ENCODE peak calls at places on chromosomes 7 and 10, in six cellular contexts. One of them, this sample, is unnamed.

GRCh38 chr10:129891806-129892205 is 72.3 kb downstream of the EBF3 start:
- DNase-seq in choroid plexus epithelial cell: no peak
- DNase-seq in activated CD4-positive, alpha-beta T cell treated with anti-CD3 and anti-CD28 coated beads for 4 hours: no peak
- DNase-seq in LHCN-M2: no peak
- DNase-seq in left ventricle myocardium inferior: peak; percentile 44
- DNase-seq in cerebellum: no peak
- DNase-seq in this sample: peak; percentile 44

GRCh38 chr7:66921918-66922486 is 977 bp downstream of the TMEM248 start:
- DNase-seq in choroid plexus epithelial cell: peak; percentile 30
- DNase-seq in activated CD4-positive, alpha-beta T cell treated with anti-CD3 and anti-CD28 coated beads for 4 hours: peak; percentile 24
- DNase-seq in LHCN-M2: peak; percentile 35
- DNase-seq in left ventricle myocardium inferior: no peak
- DNase-seq in cerebellum: no peak
- DNase-seq in this sample: peak; percentile 44

GRCh38 chr7:51613911-51614344 is 297.3 kb upstream of the COBL start:
- DNase-seq in choroid plexus epithelial cell: no peak
- DNase-seq in activated CD4-positive, alpha-beta T cell treated with anti-CD3 and anti-CD28 coated beads for 4 hours: no peak
- DNase-seq in LHCN-M2: no peak
- DNase-seq in left ventricle myocardium inferior: no peak
- DNase-seq in cerebellum: peak; percentile 47
- DNase-seq in this sample: no peak

GRCh38 chr7:22920664-22921063 is 93.3 kb downstream of the HYCC1 start:
- DNase-seq in choroid plexus epithelial cell: peak; percentile 19
- DNase-seq in activated CD4-positive, alpha-beta T cell treated with anti-CD3 and anti-CD28 coated beads for 4 hours: no peak
- DNase-seq in LHCN-M2: peak; percentile 58
- DNase-seq in left ventricle myocardium inferior: no peak
- DNase-seq in cerebellum: no peak
- DNase-seq in this sample: no peak

GRCh38 chr10:45460235-45460878 is 86.3 kb downstream of the ALOX5 start:
- DNase-seq in choroid plexus epithelial cell: no peak
- DNase-seq in activated CD4-positive, alpha-beta T cell treated with anti-CD3 and anti-CD28 coated beads for 4 hours: no peak
- DNase-seq in LHCN-M2: no peak
- DNase-seq in left ventricle myocardium inferior: no peak
- DNase-seq in cerebellum: no peak
- DNase-seq in this sample: no peak

GRCh38 chr7:31986878-31987518 is 83.2 kb downstream of the PDE1C start:
- DNase-seq in choroid plexus epithelial cell: peak; percentile 1
- DNase-seq in activated CD4-positive, alpha-beta T cell treated with anti-CD3 and anti-CD28 coated beads for 4 hours: no peak
- DNase-seq in LHCN-M2: no peak
- DNase-seq in left ventricle myocardium inferior: no peak
- DNase-seq in cerebellum: no peak
- DNase-seq in this sample: peak; percentile 56

GRCh38 chr7:128827971-128828711 is 2.1 kb upstream of the FLNC start:
- DNase-seq in choroid plexus epithelial cell: peak; percentile 74
- DNase-seq in activated CD4-positive, alpha-beta T cell treated with anti-CD3 and anti-CD28 coated beads for 4 hours: no peak
- DNase-seq in LHCN-M2: peak; percentile 83
- DNase-seq in left ventricle myocardium inferior: peak; percentile 72
- DNase-seq in cerebellum: no peak
- DNase-seq in this sample: no peak

GRCh38 chr7:55365103-55365679 is at the start of gene LANCL2:
- DNase-seq in choroid plexus epithelial cell: peak; percentile 55
- DNase-seq in activated CD4-positive, alpha-beta T cell treated with anti-CD3 and anti-CD28 coated beads for 4 hours: no peak
- DNase-seq in LHCN-M2: peak; percentile 64
- DNase-seq in left ventricle myocardium inferior: no peak
- DNase-seq in cerebellum: peak; percentile 63
- DNase-seq in this sample: peak; percentile 52

GRCh38 chr10:126686271-126686670 is 15.8 kb upstream of the C10orf90 start:
- DNase-seq in choroid plexus epithelial cell: peak; percentile 29
- DNase-seq in activated CD4-positive, alpha-beta T cell treated with anti-CD3 and anti-CD28 coated beads for 4 hours: no peak
- DNase-seq in LHCN-M2: peak; percentile 37
- DNase-seq in left ventricle myocardium inferior: no peak
- DNase-seq in cerebellum: no peak
- DNase-seq in this sample: no peak

GRCh38 chr7:98322331-98323260 is 41.1 kb downstream of the BRI3 start:
- DNase-seq in choroid plexus epithelial cell: peak; percentile 24
- DNase-seq in activated CD4-positive, alpha-beta T cell treated with anti-CD3 and anti-CD28 coated beads for 4 hours: no peak
- DNase-seq in LHCN-M2: no peak
- DNase-seq in left ventricle myocardium inferior: no peak
- DNase-seq in cerebellum: no peak
- DNase-seq in this sample: no peak

GRCh38 chr7:20577362-20578069 is 38.0 kb upstream of the ABCB5 start:
- DNase-seq in choroid plexus epithelial cell: no peak
- DNase-seq in activated CD4-positive, alpha-beta T cell treated with anti-CD3 and anti-CD28 coated beads for 4 hours: no peak
- DNase-seq in LHCN-M2: peak; percentile 14
- DNase-seq in left ventricle myocardium inferior: no peak
- DNase-seq in cerebellum: no peak
- DNase-seq in this sample: no peak

GRCh38 chr7:17185690-17186070 is 112.8 kb upstream of the AHR start:
- DNase-seq in choroid plexus epithelial cell: peak; percentile 92
- DNase-seq in activated CD4-positive, alpha-beta T cell treated with anti-CD3 and anti-CD28 coated beads for 4 hours: no peak
- DNase-seq in LHCN-M2: peak; percentile 62
- DNase-seq in left ventricle myocardium inferior: no peak
- DNase-seq in cerebellum: no peak
- DNase-seq in this sample: peak; percentile 53

GRCh38 chr10:89540550-89540949 is 5.2 kb upstream of the SLC16A12 start:
- DNase-seq in choroid plexus epithelial cell: peak; percentile 42
- DNase-seq in activated CD4-positive, alpha-beta T cell treated with anti-CD3 and anti-CD28 coated beads for 4 hours: no peak
- DNase-seq in LHCN-M2: peak; percentile 73
- DNase-seq in left ventricle myocardium inferior: no peak
- DNase-seq in cerebellum: no peak
- DNase-seq in this sample: no peak

GRCh38 chr10:4088354-4089066 is 303.5 kb upstream of the KLF6 start:
- DNase-seq in choroid plexus epithelial cell: no peak
- DNase-seq in activated CD4-positive, alpha-beta T cell treated with anti-CD3 and anti-CD28 coated beads for 4 hours: peak; percentile 59
- DNase-seq in LHCN-M2: no peak
- DNase-seq in left ventricle myocardium inferior: no peak
- DNase-seq in cerebellum: no peak
- DNase-seq in this sample: no peak

GRCh38 chr10:133274751-133275682 is 1.7 kb downstream of the ADAM8 start:
- DNase-seq in choroid plexus epithelial cell: no peak
- DNase-seq in activated CD4-positive, alpha-beta T cell treated with anti-CD3 and anti-CD28 coated beads for 4 hours: peak; percentile 85
- DNase-seq in LHCN-M2: no peak
- DNase-seq in left ventricle myocardium inferior: no peak
- DNase-seq in cerebellum: no peak
- DNase-seq in this sample: no peak

GRCh38 chr10:117656385-117657367 is 114.1 kb downstream of the EMX2 start:
- DNase-seq in choroid plexus epithelial cell: no peak
- DNase-seq in activated CD4-positive, alpha-beta T cell treated with anti-CD3 and anti-CD28 coated beads for 4 hours: no peak
- DNase-seq in LHCN-M2: no peak
- DNase-seq in left ventricle myocardium inferior: no peak
- DNase-seq in cerebellum: no peak
- DNase-seq in this sample: no peak

GRCh38 chr7:84688671-84689070 is 494.1 kb upstream of the SEMA3A start:
- DNase-seq in choroid plexus epithelial cell: peak; percentile 70
- DNase-seq in activated CD4-positive, alpha-beta T cell treated with anti-CD3 and anti-CD28 coated beads for 4 hours: no peak
- DNase-seq in LHCN-M2: peak; percentile 53
- DNase-seq in left ventricle myocardium inferior: no peak
- DNase-seq in cerebellum: no peak
- DNase-seq in this sample: peak; percentile 72

GRCh38 chr10:5599613-5600520 is 66.5 kb downstream of the ASB13 start:
- DNase-seq in choroid plexus epithelial cell: no peak
- DNase-seq in activated CD4-positive, alpha-beta T cell treated with anti-CD3 and anti-CD28 coated beads for 4 hours: no peak
- DNase-seq in LHCN-M2: no peak
- DNase-seq in left ventricle myocardium inferior: no peak
- DNase-seq in cerebellum: no peak
- DNase-seq in this sample: no peak

GRCh38 chr7:130144632-130145171 is 60.5 kb downstream of the TMEM209 start:
- DNase-seq in choroid plexus epithelial cell: peak; percentile 85
- DNase-seq in activated CD4-positive, alpha-beta T cell treated with anti-CD3 and anti-CD28 coated beads for 4 hours: no peak
- DNase-seq in LHCN-M2: peak; percentile 66
- DNase-seq in left ventricle myocardium inferior: no peak
- DNase-seq in cerebellum: no peak
- DNase-seq in this sample: no peak

GRCh38 chr7:159046300-159046699 is 98.4 kb downstream of the VIPR2 start:
- DNase-seq in choroid plexus epithelial cell: no peak
- DNase-seq in activated CD4-positive, alpha-beta T cell treated with anti-CD3 and anti-CD28 coated beads for 4 hours: no peak
- DNase-seq in LHCN-M2: no peak
- DNase-seq in left ventricle myocardium inferior: no peak
- DNase-seq in cerebellum: no peak
- DNase-seq in this sample: no peak

GRCh38 chr10:73043319-73043718 is 53.3 kb downstream of the P4HA1 start:
- DNase-seq in choroid plexus epithelial cell: no peak
- DNase-seq in activated CD4-positive, alpha-beta T cell treated with anti-CD3 and anti-CD28 coated beads for 4 hours: no peak
- DNase-seq in LHCN-M2: no peak
- DNase-seq in left ventricle myocardium inferior: no peak
- DNase-seq in cerebellum: no peak
- DNase-seq in this sample: no peak

GRCh38 chr7:140557069-140557468 is 77.8 kb upstream of the MKRN1 start:
- DNase-seq in choroid plexus epithelial cell: no peak
- DNase-seq in activated CD4-positive, alpha-beta T cell treated with anti-CD3 and anti-CD28 coated beads for 4 hours: no peak
- DNase-seq in LHCN-M2: no peak
- DNase-seq in left ventricle myocardium inferior: no peak
- DNase-seq in cerebellum: no peak
- DNase-seq in this sample: no peak

GRCh38 chr10:130834170-130834569 is 477.4 kb downstream of the TCERG1L start:
- DNase-seq in choroid plexus epithelial cell: no peak
- DNase-seq in activated CD4-positive, alpha-beta T cell treated with anti-CD3 and anti-CD28 coated beads for 4 hours: no peak
- DNase-seq in LHCN-M2: no peak
- DNase-seq in left ventricle myocardium inferior: no peak
- DNase-seq in cerebellum: no peak
- DNase-seq in this sample: no peak

GRCh38 chr10:75347211-75347610 is 54.4 kb downstream of the ZNF503 start:
- DNase-seq in choroid plexus epithelial cell: no peak
- DNase-seq in activated CD4-positive, alpha-beta T cell treated with anti-CD3 and anti-CD28 coated beads for 4 hours: no peak
- DNase-seq in LHCN-M2: no peak
- DNase-seq in left ventricle myocardium inferior: no peak
- DNase-seq in cerebellum: no peak
- DNase-seq in this sample: no peak

GRCh38 chr7:41114166-41114565 is 588.7 kb downstream of the INHBA start:
- DNase-seq in choroid plexus epithelial cell: no peak
- DNase-seq in activated CD4-positive, alpha-beta T cell treated with anti-CD3 and anti-CD28 coated beads for 4 hours: no peak
- DNase-seq in LHCN-M2: no peak
- DNase-seq in left ventricle myocardium inferior: no peak
- DNase-seq in cerebellum: no peak
- DNase-seq in this sample: no peak

GRCh38 chr7:47371733-47372368 is 210.1 kb downstream of the TNS3 start:
- DNase-seq in choroid plexus epithelial cell: peak; percentile 77
- DNase-seq in activated CD4-positive, alpha-beta T cell treated with anti-CD3 and anti-CD28 coated beads for 4 hours: no peak
- DNase-seq in LHCN-M2: peak; percentile 46
- DNase-seq in left ventricle myocardium inferior: peak; percentile 88
- DNase-seq in cerebellum: peak; percentile 93
- DNase-seq in this sample: peak; percentile 74

GRCh38 chr7:1807821-1808600 is 137.9 kb downstream of the ELFN1 start:
- DNase-seq in choroid plexus epithelial cell: no peak
- DNase-seq in activated CD4-positive, alpha-beta T cell treated with anti-CD3 and anti-CD28 coated beads for 4 hours: no peak
- DNase-seq in LHCN-M2: no peak
- DNase-seq in left ventricle myocardium inferior: no peak
- DNase-seq in cerebellum: no peak
- DNase-seq in this sample: no peak

GRCh38 chr10:35640951-35641429 is 1.1 kb downstream of the FZD8 start:
- DNase-seq in choroid plexus epithelial cell: peak; percentile 94
- DNase-seq in activated CD4-positive, alpha-beta T cell treated with anti-CD3 and anti-CD28 coated beads for 4 hours: peak; percentile 32
- DNase-seq in LHCN-M2: peak; percentile 80
- DNase-seq in left ventricle myocardium inferior: peak; percentile 63
- DNase-seq in cerebellum: peak; percentile 6
- DNase-seq in this sample: peak; percentile 87

GRCh38 chr10:49387029-49387428 is 8.9 kb downstream of the DRGX start:
- DNase-seq in choroid plexus epithelial cell: peak; percentile 96
- DNase-seq in activated CD4-positive, alpha-beta T cell treated with anti-CD3 and anti-CD28 coated beads for 4 hours: no peak
- DNase-seq in LHCN-M2: peak; percentile 94
- DNase-seq in left ventricle myocardium inferior: no peak
- DNase-seq in cerebellum: no peak
- DNase-seq in this sample: no peak

GRCh38 chr10:93357680-93358079 is 124.5 kb downstream of the MYOF start:
- DNase-seq in choroid plexus epithelial cell: peak; percentile 66
- DNase-seq in activated CD4-positive, alpha-beta T cell treated with anti-CD3 and anti-CD28 coated beads for 4 hours: no peak
- DNase-seq in LHCN-M2: peak; percentile 38
- DNase-seq in left ventricle myocardium inferior: no peak
- DNase-seq in cerebellum: no peak
- DNase-seq in this sample: peak; percentile 66

GRCh38 chr10:37765216-37765615 is 92.2 kb downstream of the ZNF248 start:
- DNase-seq in choroid plexus epithelial cell: no peak
- DNase-seq in activated CD4-positive, alpha-beta T cell treated with anti-CD3 and anti-CD28 coated beads for 4 hours: no peak
- DNase-seq in LHCN-M2: no peak
- DNase-seq in left ventricle myocardium inferior: no peak
- DNase-seq in cerebellum: no peak
- DNase-seq in this sample: no peak

GRCh38 chr7:155220881-155221280 is 76.8 kb upstream of the INSIG1 start:
- DNase-seq in choroid plexus epithelial cell: no peak
- DNase-seq in activated CD4-positive, alpha-beta T cell treated with anti-CD3 and anti-CD28 coated beads for 4 hours: no peak
- DNase-seq in LHCN-M2: no peak
- DNase-seq in left ventricle myocardium inferior: no peak
- DNase-seq in cerebellum: no peak
- DNase-seq in this sample: no peak

GRCh38 chr7:22647451-22648257 is 79.3 kb upstream of the IL6 start:
- DNase-seq in choroid plexus epithelial cell: peak; percentile 91
- DNase-seq in activated CD4-positive, alpha-beta T cell treated with anti-CD3 and anti-CD28 coated beads for 4 hours: no peak
- DNase-seq in LHCN-M2: peak; percentile 95
- DNase-seq in left ventricle myocardium inferior: no peak
- DNase-seq in cerebellum: no peak
- DNase-seq in this sample: peak; percentile 78